ENCODE peak calls at places on chromosome 12, in nine cellular contexts. S is cardiac septum; G is lung; K is fibroblast of the aortic adventitia; Q is stimulated activated CD4-positive, alpha-beta T cell treated with anti-CD3 and anti-CD28 coated beads, Interleukin-4, amount 100 ng/mL, for 4 hours; O is Caki2; F is KBM-7; D is psoas muscle; X is naive B cell. H is an unnamed sample.

GRCh38 chr12:113196996-113197395 is 11.5 kb downstream of the RITA1 start:
- DNase-seq in S (peak), G (peak), K (peak), Q (peak), O (peak), F (peak), D (peak), X (peak), H (peak)

GRCh38 chr12:53994268-53994690 is 5.7 kb upstream of the HOXC9 start:
- DNase-seq in S (no peak), G (no peak), K (no peak), Q (no peak), O (no peak), F (no peak), D (no peak), X (no peak), H (no peak)

GRCh38 chr12:100953217-100953616 is 158.6 kb downstream of the ANO4 start:
- DNase-seq in S (no peak), G (no peak), K (peak), Q (no peak), O (no peak), F (no peak), D (no peak), X (no peak), H (no peak)

GRCh38 chr12:67472551-67472950 is 176.0 kb upstream of the DYRK2 start:
- DNase-seq in S (peak), G (no peak), K (peak), Q (no peak), O (no peak), F (no peak), D (no peak), X (no peak), H (no peak)

GRCh38 chr12:92302041-92302829 is 156.6 kb upstream of the BTG1 start:
- DNase-seq in S (no peak), G (no peak), K (no peak), Q (no peak), O (no peak), F (no peak), D (no peak), X (no peak), H (no peak)

GRCh38 chr12:1808798-1809480 is 11.4 kb upstream of the LRTM2 start:
- DNase-seq in S (no peak), G (no peak), K (no peak), Q (no peak), O (no peak), F (peak), D (no peak), X (no peak), H (no peak)

GRCh38 chr12:53591301-53592206 is 34.6 kb downstream of the ATF7 start:
- DNase-seq in S (no peak), G (no peak), K (no peak), Q (no peak), O (no peak), F (no peak), D (no peak), X (no peak), H (no peak)

GRCh38 chr12:20211537-20211936 is 156.8 kb upstream of the PDE3A start:
- DNase-seq in S (no peak), G (no peak), K (no peak), Q (no peak), O (peak), F (peak), D (no peak), X (no peak), H (no peak)

H was measured in CD8-positive, alpha-beta memory T cell.